ENCODE peak calls at places on chromosomes 11 and 22, in seven cellular contexts. P, L, B, K, D, O and J are unnamed samples.

GRCh38 chr22:20807315-20807752 is 33.4 kb downstream of the SERPIND1 start:
- DNase-seq in L (no peak), K (peak), D (peak), B (peak), P (no peak), O (no peak), J (peak)

GRCh38 chr11:17063171-17064002 is 14.1 kb downstream of the RPS13 start:
- DNase-seq in P (peak), D (peak), K (peak), O (peak), B (peak), L (peak), J (peak)

GRCh38 chr11:20493340-20493739 is 105.8 kb downstream of the PRMT3 start:
- DNase-seq in L (no peak), K (no peak), O (no peak), D (no peak), P (no peak), B (no peak), J (no peak)

GRCh38 chr11:88484873-88485621 is 147.5 kb upstream of the CTSC start:
- DNase-seq in P (no peak), K (peak), L (peak), O (peak), D (peak), B (peak), J (peak)

GRCh38 chr11:133107753-133108152 is 424.5 kb downstream of the OPCML start:
- DNase-seq in L (no peak), D (no peak), B (no peak), O (no peak), K (no peak), P (no peak), J (no peak)

GRCh38 chr11:18010977-18011586 is 1.8 kb downstream of the SERGEF start:
- DNase-seq in P (no peak), B (no peak), D (peak), L (no peak), K (no peak), O (no peak), J (no peak)

GRCh38 chr11:69474736-69475135 is 6.7 kb upstream of the LINC01488 start:
- DNase-seq in O (no peak), K (no peak), L (no peak), P (no peak), B (no peak), D (no peak), J (no peak)

GRCh38 chr11:56876621-56877312 is 111.9 kb upstream of the OR5AK2 start:
- DNase-seq in L (no peak), P (no peak), K (no peak), B (peak), D (no peak), O (no peak), J (no peak)

GRCh38 chr11:70668204-70669202 is 270.2 kb downstream of the CTTN start:
- DNase-seq in O (no peak), B (peak), D (no peak), K (no peak), L (no peak), P (no peak), J (no peak)

GRCh38 chr22:41925783-41926460 is 684 bp downstream of the TNFRSF13C start:
- DNase-seq in P (no peak), K (peak), O (peak), L (peak), D (peak), B (peak), J (peak)

GRCh38 chr11:9016916-9017642 is 13.3 kb upstream of the NRIP3 start:
- DNase-seq in B (peak), P (no peak), D (no peak), O (no peak), K (no peak), L (no peak), J (no peak)

GRCh38 chr11:70073188-70073817 is 4.8 kb upstream of the ANO1 start:
- DNase-seq in B (peak), D (no peak), O (peak), P (no peak), L (peak), K (no peak), J (no peak)

GRCh38 chr11:69351460-69351859 is 57.5 kb downstream of the MYEOV start:
- DNase-seq in O (no peak), B (peak), L (no peak), D (peak), P (no peak), K (peak), J (peak)

GRCh38 chr22:25072406-25072805 is 119.9 kb downstream of the KIAA1671 start:
- DNase-seq in O (no peak), D (no peak), L (no peak), P (no peak), B (no peak), K (no peak), J (peak)

GRCh38 chr11:129840236-129840635 is 24.6 kb downstream of the TMEM45B start:
- DNase-seq in L (no peak), D (no peak), P (no peak), B (no peak), O (no peak), K (no peak), J (no peak)
- H3K4ac ChIP-seq in L (no peak), D (no peak), P (no peak), B (no peak), O (no peak), K (no peak), J (no peak)

GRCh38 chr11:61552108-61552635 is 28.7 kb downstream of the SYT7 start:
- DNase-seq in B (no peak), D (no peak), K (no peak), O (no peak), P (no peak), L (no peak), J (no peak)
- H3K4ac ChIP-seq in B (no peak), D (no peak), K (no peak), O (no peak), P (no peak), L (no peak), J (no peak)

GRCh38 chr11:36501236-36501635 is 8.8 kb downstream of the TRAF6 start:
- DNase-seq in D (no peak), L (no peak), B (peak), P (no peak), K (no peak), O (no peak), J (no peak)
- H3K4ac ChIP-seq in D (no peak), L (no peak), B (no peak), P (no peak), K (no peak), O (no peak), J (peak)

GRCh38 chr11:115990004-115990447 is 485.8 kb upstream of the CADM1 start:
- DNase-seq in K (peak), B (no peak), P (no peak), L (peak), O (peak), D (no peak), J (no peak)
- H3K4ac ChIP-seq in K (no peak), B (no peak), P (no peak), L (no peak), O (no peak), D (no peak), J (no peak)

GRCh38 chr11:61596539-61596938 is 15.7 kb upstream of the SYT7 start:
- DNase-seq in L (no peak), B (no peak), D (no peak), K (no peak), P (no peak), O (no peak), J (no peak)
- H3K4ac ChIP-seq in L (no peak), B (no peak), D (no peak), K (no peak), P (no peak), O (no peak), J (no peak)

DNA sequence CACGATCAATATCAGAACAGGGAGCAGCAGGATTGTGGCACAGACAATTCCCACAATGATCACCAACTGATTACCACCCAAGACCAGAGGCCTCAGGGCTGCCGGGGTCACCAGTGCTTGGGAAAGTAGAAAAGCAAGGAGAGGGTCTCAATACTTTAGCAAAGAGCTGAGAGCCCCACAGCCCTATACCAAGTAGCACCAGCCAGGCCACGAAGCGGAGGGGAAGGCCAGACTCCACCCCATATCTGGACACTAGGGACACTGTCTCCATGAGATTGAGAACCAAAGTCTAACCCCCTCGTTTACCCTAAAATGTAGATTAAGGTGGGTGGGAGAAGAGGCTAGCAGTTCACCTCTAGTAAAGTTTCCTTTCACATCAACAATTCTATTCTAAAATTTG is 24.1 kb upstream of the SCN2B start:
- DNase-seq in K (no peak), O (no peak), D (no peak), L (no peak), P (no peak), B (no peak), J (no peak)
- H3K4ac ChIP-seq in K (no peak), O (no peak), D (no peak), L (no peak), P (no peak), B (no peak), J (no peak)

GRCh38 chr11:65212226-65212801 is 30.6 kb downstream of the CAPN1 start:
- DNase-seq in L (no peak), B (no peak), D (no peak), P (no peak), K (peak), O (no peak), J (no peak)
- H3K4ac ChIP-seq in L (no peak), B (no peak), D (no peak), P (no peak), K (no peak), O (peak), J (no peak)

GRCh38 chr11:7436146-7436545 is 49.2 kb upstream of the OLFML1 start:
- DNase-seq in P (no peak), L (no peak), D (no peak), O (no peak), K (peak), B (no peak), J (no peak)

DNA sequence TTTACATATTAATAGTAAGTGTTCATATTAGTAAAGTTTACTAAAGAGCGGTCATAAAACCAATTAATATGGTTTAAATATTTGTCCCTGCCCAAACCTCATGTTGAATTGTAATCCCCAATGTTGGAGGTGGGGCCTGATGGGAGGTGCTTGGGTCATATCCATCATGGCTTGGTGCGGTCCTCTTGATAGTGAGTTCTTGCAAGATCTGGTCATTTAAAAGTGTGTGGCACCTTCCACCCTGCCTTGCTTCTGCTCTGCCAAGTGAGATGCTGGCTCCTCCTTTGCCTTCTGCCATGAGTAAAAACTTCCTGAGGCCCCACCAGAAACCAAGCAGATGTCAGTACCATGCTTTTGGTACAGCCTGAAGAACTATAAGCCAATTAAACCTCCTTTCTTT is 54.8 kb upstream of the OLFML1 start:
- DNase-seq in L (no peak), D (no peak), O (no peak), K (no peak), P (no peak), B (no peak), J (no peak)
- H3K4ac ChIP-seq in L (no peak), D (no peak), O (no peak), K (no peak), P (no peak), B (no peak), J (no peak)